ENCODE peak calls at places on chromosomes 13 and 19, in four cellular contexts. One of them, this sample, is unnamed.

GRCh38 chr13:66425741-66426140 is 804.4 kb downstream of the PCDH9 start:
- DNase-seq in H1: no peak
- DNase-seq in HCT116: no peak
- DNase-seq in GM12878: no peak
- DNase-seq in this sample: no peak

GRCh38 chr13:22270881-22271280 is 600.0 kb downstream of the FGF9 start:
- DNase-seq in HCT116: no peak
- DNase-seq in H1: no peak
- DNase-seq in GM12878: no peak
- DNase-seq in this sample: no peak

GRCh38 chr13:25906211-25906661 is 145.6 kb downstream of the SHISA2 start:
- DNase-seq in H1: no peak
- DNase-seq in GM12878: no peak
- DNase-seq in HCT116: no peak
- DNase-seq in this sample: no peak

GRCh38 chr13:102091231-102091630 is 310.6 kb downstream of the FGF14 start:
- DNase-seq in HCT116: peak; percentile 4
- DNase-seq in GM12878: no peak
- DNase-seq in H1: peak; percentile 56
- DNase-seq in this sample: no peak

GRCh38 chr13:37158481-37158880 is 53.0 kb upstream of the CSNK1A1L start:
- DNase-seq in HCT116: no peak
- DNase-seq in H1: no peak
- DNase-seq in GM12878: no peak
- DNase-seq in this sample: no peak

GRCh38 chr13:62293081-62293480 is 877.4 kb upstream of the PCDH20 start:
- DNase-seq in GM12878: no peak
- DNase-seq in HCT116: no peak
- DNase-seq in H1: no peak
- DNase-seq in this sample: no peak

GRCh38 chr13:20206836-20207235 is 14.1 kb upstream of the GJB2 start:
- DNase-seq in GM12878: no peak
- DNase-seq in HCT116: no peak
- DNase-seq in H1: no peak
- DNase-seq in this sample: peak; percentile 17

GRCh38 chr13:110272651-110273050 is 34.3 kb downstream of the COL4A1 start:
- DNase-seq in HCT116: no peak
- DNase-seq in GM12878: no peak
- DNase-seq in H1: no peak
- DNase-seq in this sample: no peak

GRCh38 chr19:33199441-33200265 is 5.5 kb downstream of the LRP3 start:
- DNase-seq in HCT116: no peak
- DNase-seq in H1: no peak
- DNase-seq in GM12878: no peak
- DNase-seq in this sample: no peak
- TF ChIP-seq EGR1 in HCT116: no peak
- TF ChIP-seq EGR1 in H1: no peak
- TF ChIP-seq EGR1 in GM12878: no peak
- TF ChIP-seq EGR1 in this sample: no peak

GRCh38 chr19:1164684-1165531 is 9.2 kb downstream of the SBNO2 start:
- DNase-seq in GM12878: no peak
- DNase-seq in H1: no peak
- DNase-seq in HCT116: no peak
- DNase-seq in this sample: peak; percentile 67
- TF ChIP-seq EGR1 in GM12878: no peak
- TF ChIP-seq EGR1 in H1: no peak
- TF ChIP-seq EGR1 in HCT116: no peak
- TF ChIP-seq EGR1 in this sample: peak; percentile 52

DNA sequence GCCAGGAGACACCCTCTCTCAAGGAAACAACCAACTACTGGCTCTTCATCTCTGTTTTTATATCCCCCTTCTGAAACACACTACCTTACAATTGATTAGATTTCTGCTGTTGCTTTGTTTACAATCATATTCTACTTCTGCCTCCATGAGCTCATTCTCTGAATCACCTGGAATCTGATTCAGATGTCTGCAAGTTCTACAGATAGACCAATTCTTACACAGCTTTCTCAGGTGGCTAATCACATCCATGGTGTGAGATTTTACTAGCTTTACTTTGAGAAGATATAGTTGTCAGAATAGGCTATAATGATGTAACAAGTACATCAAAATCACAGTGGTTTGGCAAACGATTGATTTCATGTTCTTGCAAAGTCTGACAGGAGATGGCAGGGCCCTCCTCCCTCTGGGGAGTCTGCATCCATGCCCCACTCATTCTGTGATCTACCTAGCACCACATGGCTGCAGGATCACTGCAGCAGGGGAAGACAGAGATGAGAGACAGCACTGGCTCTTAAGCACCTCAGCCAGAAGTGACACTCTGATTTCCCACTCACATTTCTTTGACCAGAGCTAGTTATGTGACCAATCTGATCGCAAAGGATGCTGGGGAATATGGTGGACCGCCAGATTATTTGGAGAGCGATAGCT is 243.7 kb downstream of the FOXO1 start:
- DNase-seq in H1: no peak
- DNase-seq in HCT116: no peak
- DNase-seq in GM12878: no peak
- DNase-seq in this sample: no peak
- TF ChIP-seq EGR1 in H1: no peak
- TF ChIP-seq EGR1 in HCT116: no peak
- TF ChIP-seq EGR1 in GM12878: no peak
- TF ChIP-seq EGR1 in this sample: no peak

GRCh38 chr13:75016225-75016624 is 465.7 kb downstream of the TBC1D4 start:
- DNase-seq in HCT116: no peak
- DNase-seq in GM12878: no peak
- DNase-seq in H1: no peak
- DNase-seq in this sample: no peak

DNA sequence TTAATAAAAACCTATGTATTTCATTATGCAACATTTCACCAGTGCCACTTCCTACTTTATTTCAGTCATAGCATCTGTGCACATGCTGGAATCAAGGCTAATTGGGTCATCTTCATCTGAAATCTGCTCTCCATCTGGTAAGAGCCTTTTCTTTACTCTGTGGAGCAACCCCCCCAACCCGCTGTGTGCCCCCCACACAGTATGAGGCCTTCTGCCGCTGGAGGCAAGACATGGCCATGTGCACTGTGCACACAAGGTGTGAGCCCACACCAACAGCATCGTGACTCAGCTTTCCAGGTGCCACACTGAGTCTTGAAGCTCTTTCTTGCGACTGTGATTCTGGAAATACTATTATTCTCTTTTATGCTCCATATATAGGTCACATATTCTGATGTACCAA is 471.0 kb downstream of the TBC1D4 start:
- DNase-seq in HCT116: no peak
- DNase-seq in H1: no peak
- DNase-seq in GM12878: no peak
- DNase-seq in this sample: no peak
- TF ChIP-seq EGR1 in HCT116: no peak
- TF ChIP-seq EGR1 in H1: no peak
- TF ChIP-seq EGR1 in GM12878: no peak
- TF ChIP-seq EGR1 in this sample: no peak

GRCh38 chr19:55088543-55089265 is 13.0 kb downstream of the EPS8L1 start:
- DNase-seq in GM12878: no peak
- DNase-seq in H1: peak; percentile 99
- DNase-seq in HCT116: no peak
- DNase-seq in this sample: peak; percentile 88

GRCh38 chr19:55087542-55087935 is 11.9 kb downstream of the EPS8L1 start:
- DNase-seq in H1: no peak
- DNase-seq in HCT116: no peak
- DNase-seq in GM12878: no peak
- DNase-seq in this sample: no peak

GRCh38 chr19:55085923-55086715 is 10.4 kb downstream of the EPS8L1 start:
- DNase-seq in H1: peak; percentile 69
- DNase-seq in GM12878: no peak
- DNase-seq in HCT116: no peak
- DNase-seq in this sample: no peak

GRCh38 chr19:55088021-55088451 is 12.4 kb downstream of the EPS8L1 start:
- DNase-seq in HCT116: no peak
- DNase-seq in H1: no peak
- DNase-seq in GM12878: no peak
- DNase-seq in this sample: no peak

DNA sequence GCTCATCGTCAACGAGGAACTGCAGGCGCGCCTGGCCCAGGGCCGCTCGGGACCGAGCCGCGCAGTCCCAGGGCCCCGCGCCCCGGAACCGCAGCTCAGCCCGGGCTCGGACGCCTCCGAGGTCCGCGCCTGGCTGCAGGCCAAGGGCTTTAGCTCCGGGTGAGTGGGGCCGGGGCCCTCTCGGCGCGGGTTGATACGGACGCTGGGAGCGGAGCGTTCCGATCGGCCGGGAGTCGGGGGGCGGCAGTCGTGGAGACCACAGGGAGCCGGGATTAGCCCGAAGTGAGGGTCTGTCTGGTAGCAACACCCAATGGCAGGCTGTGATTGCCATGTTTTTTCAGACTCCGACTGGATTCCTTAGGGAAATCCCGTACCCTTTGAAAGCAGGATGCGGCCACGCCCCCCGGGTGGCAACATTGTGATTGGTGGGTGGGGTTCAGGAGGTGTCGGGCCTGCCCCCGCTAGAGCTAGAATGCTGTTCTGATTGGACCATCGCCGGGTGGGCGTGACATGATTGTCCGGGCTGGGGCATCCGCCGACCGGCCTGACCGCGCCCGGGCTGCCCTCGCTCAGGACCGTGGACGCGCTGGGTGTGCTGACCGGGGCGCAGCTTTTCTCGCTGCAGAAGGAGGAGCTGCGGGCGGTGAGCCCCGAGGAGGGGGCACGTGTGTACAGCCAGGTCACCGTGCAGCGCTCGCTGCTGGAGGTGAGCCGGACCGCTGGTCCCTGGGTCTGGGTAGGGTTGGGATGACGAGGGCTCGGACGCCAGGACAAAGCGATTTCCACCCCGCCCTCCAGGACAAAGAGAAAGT is 11.3 kb downstream of the EPS8L1 start:
- DNase-seq in GM12878: no peak
- DNase-seq in H1: peak; percentile 99
- DNase-seq in HCT116: no peak
- DNase-seq in this sample: no peak
- TF ChIP-seq EGR1 in GM12878: no peak
- TF ChIP-seq EGR1 in H1: peak; percentile 24
- TF ChIP-seq EGR1 in HCT116: no peak
- TF ChIP-seq EGR1 in this sample: no peak